ENCODE peak calls at places on chromosomes 13 and 19, in ten cellular contexts. E is Peyer's patch, D is vagina, S is IMR-90, B is neural crest cell, J is brain microvascular endothelial cell, M is astrocyte of the spinal cord, L is Calu3, V is nephron progenitor cell, U is ascending aorta. N is an unnamed sample.

GRCh38 chr13:46492946-46493345 is 60.0 kb upstream of the LRCH1 start:
- DNase-seq in E (no peak), D (no peak), S (peak), B (peak), J (peak), M (peak), L (peak), V (peak), U (no peak), N (no peak)

GRCh38 chr13:24207841-24208240 is 47.3 kb downstream of the SPATA13 start:
- DNase-seq in E (no peak), D (no peak), S (no peak), B (no peak), J (no peak), M (no peak), L (no peak), V (no peak), U (no peak), N (no peak)

GRCh38 chr19:49200238-49200862 is 42.8 kb downstream of the TRPM4 start:
- DNase-seq in E (peak), D (no peak), S (no peak), B (no peak), J (no peak), M (no peak), L (no peak), V (peak), U (no peak), N (no peak)

GRCh38 chr19:38769635-38770211 is 3.6 kb downstream of the LGALS7 start:
- DNase-seq in E (peak), D (no peak), S (peak), B (peak), J (peak), M (peak), L (no peak), V (peak), U (peak), N (peak)

GRCh38 chr13:49914947-49915346 is 21.2 kb downstream of the SPRYD7 start:
- DNase-seq in E (no peak), D (no peak), S (no peak), B (no peak), J (no peak), M (no peak), L (no peak), V (no peak), U (no peak), N (no peak)

GRCh38 chr13:81639984-81640582 is 1299.2 kb upstream of the SPRY2 start:
- DNase-seq in E (no peak), D (no peak), S (no peak), B (no peak), J (no peak), M (no peak), L (peak), V (peak), U (no peak), N (peak)

GRCh38 chr13:87344176-87344575 is 327.0 kb upstream of the SLITRK5 start:
- DNase-seq in E (no peak), D (no peak), S (no peak), B (no peak), J (no peak), M (peak), L (no peak), V (no peak), U (no peak), N (no peak)

GRCh38 chr13:47933688-47934011 is 67.4 kb downstream of the SUCLA2 start:
- DNase-seq in E (no peak), D (no peak), S (peak), B (no peak), J (peak), M (peak), L (no peak), V (no peak), U (no peak), N (no peak)

GRCh38 chr19:29107831-29108230 is 105.1 kb downstream of the UQCRFS1 start:
- DNase-seq in E (no peak), D (no peak), S (no peak), B (no peak), J (no peak), M (no peak), L (no peak), V (no peak), U (no peak), N (no peak)

GRCh38 chr19:55352040-55352439 is 2.5 kb downstream of the COX6B2 start:
- DNase-seq in E (no peak), D (no peak), S (no peak), B (no peak), J (no peak), M (no peak), L (peak), V (no peak), U (no peak), N (no peak)

GRCh38 chr19:35124098-35125060 is 8.8 kb downstream of the FXYD3 start:
- DNase-seq in E (peak), D (no peak), S (peak), B (no peak), J (peak), M (peak), L (peak), V (peak), U (peak), N (peak)

GRCh38 chr13:113005997-113006396 is 37.0 kb downstream of the MCF2L start:
- DNase-seq in E (no peak), D (no peak), S (no peak), B (no peak), J (no peak), M (no peak), L (no peak), V (no peak), U (no peak), N (no peak)

GRCh38 chr19:31533114-31533513 is 183.9 kb upstream of the TSHZ3 start:
- DNase-seq in E (no peak), D (no peak), S (no peak), B (no peak), J (no peak), M (no peak), L (no peak), V (no peak), U (no peak), N (no peak)

GRCh38 chr19:36528921-36529518 is 949 bp upstream of the ZNF260 start:
- DNase-seq in E (no peak), D (no peak), S (no peak), B (no peak), J (no peak), M (no peak), L (no peak), V (peak), U (no peak), N (peak)

GRCh38 chr19:7372810-7373209 is 24.1 kb downstream of the ARHGEF18 start:
- DNase-seq in E (peak), D (no peak), S (no peak), B (no peak), J (no peak), M (no peak), L (no peak), V (no peak), U (no peak), N (no peak)

GRCh38 chr19:9406798-9407352 is 28.5 kb downstream of the ZNF266 start:
- DNase-seq in E (peak), D (no peak), S (peak), B (no peak), J (peak), M (peak), L (no peak), V (no peak), U (peak), N (no peak)

GRCh38 chr13:104984296-104984818 is 1551.1 kb downstream of the EFNB2 start:
- DNase-seq in E (no peak), D (no peak), S (peak), B (no peak), J (peak), M (peak), L (no peak), V (no peak), U (no peak), N (no peak)

GRCh38 chr19:50264483-50265186 is 61.2 kb downstream of the MYH14 start:
- DNase-seq in E (no peak), D (no peak), S (no peak), B (no peak), J (no peak), M (no peak), L (no peak), V (no peak), U (no peak), N (no peak)

GRCh38 chr13:67184247-67184646 is 45.9 kb downstream of the PCDH9 start:
- DNase-seq in E (no peak), D (no peak), S (no peak), B (no peak), J (no peak), M (no peak), L (no peak), V (no peak), U (no peak), N (no peak)

GRCh38 chr13:76711515-76712182 is 174.6 kb downstream of the KCTD12 start:
- DNase-seq in E (no peak), D (no peak), S (peak), B (no peak), J (peak), M (peak), L (no peak), V (no peak), U (no peak), N (no peak)

GRCh38 chr19:29811125-29812079 is at the start of gene CCNE1:
- DNase-seq in E (peak), D (no peak), S (peak), B (peak), J (peak), M (peak), L (peak), V (peak), U (peak), N (peak)

GRCh38 chr19:51511353-51511752 is 9.8 kb upstream of the SIGLEC12 start:
- DNase-seq in E (no peak), D (no peak), S (no peak), B (no peak), J (no peak), M (no peak), L (no peak), V (no peak), U (no peak), N (peak)

GRCh38 chr13:53151692-53152421 is 123.2 kb downstream of the OLFM4 start:
- DNase-seq in E (no peak), D (no peak), S (peak), B (peak), J (peak), M (no peak), L (peak), V (peak), U (no peak), N (peak)

GRCh38 chr19:8253678-8254077 is 44.5 kb downstream of the CERS4 start:
- DNase-seq in E (no peak), D (no peak), S (peak), B (no peak), J (no peak), M (no peak), L (no peak), V (no peak), U (no peak), N (no peak)

GRCh38 chr13:102879793-102880499 is 34.1 kb downstream of the ERCC5 start:
- DNase-seq in E (no peak), D (no peak), S (no peak), B (no peak), J (no peak), M (no peak), L (no peak), V (no peak), U (no peak), N (peak)

GRCh38 chr13:111241006-111241755 is 79.3 kb upstream of the TEX29 start:
- DNase-seq in E (no peak), D (peak), S (no peak), B (no peak), J (no peak), M (no peak), L (no peak), V (no peak), U (no peak), N (no peak)

DNA sequence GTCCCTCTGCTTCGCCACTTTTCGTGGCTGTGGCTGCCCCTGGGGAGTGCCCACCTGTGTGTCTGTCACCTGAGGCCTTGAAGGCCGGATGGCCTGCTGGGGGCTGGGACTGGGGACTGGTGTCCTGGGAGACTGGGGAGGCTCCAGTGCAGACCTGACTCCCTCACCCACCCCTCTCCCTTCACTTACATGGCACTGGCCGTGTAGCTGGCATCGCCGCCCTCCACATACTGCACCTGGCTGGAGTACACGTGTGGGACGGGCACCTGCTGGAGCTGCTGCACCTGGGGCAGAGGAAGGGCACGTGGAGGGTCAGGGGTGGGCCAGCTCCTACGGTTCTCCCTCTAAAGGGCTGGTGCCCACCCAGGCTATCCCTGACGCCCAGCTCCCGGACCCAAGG is 25.5 kb downstream of the DCAF15 start:
- DNase-seq in E (no peak), D (no peak), S (no peak), B (no peak), J (no peak), M (no peak), L (no peak), V (no peak), U (no peak), N (no peak)
- TF ChIP-seq CTCF in E (no peak), D (no peak), S (no peak), B (no peak), J (no peak), M (no peak), L (no peak), V (no peak), U (no peak), N (no peak)

GRCh38 chr13:26112843-26113242 is 61.0 kb upstream of the SHISA2 start:
- DNase-seq in E (no peak), D (no peak), S (peak), B (no peak), J (peak), M (no peak), L (no peak), V (no peak), U (no peak), N (no peak)
- TF ChIP-seq CTCF in E (no peak), D (no peak), S (peak), B (peak), J (peak), M (peak), L (peak), V (peak), U (no peak), N (peak)

GRCh38 chr19:16074488-16075365 is 1.6 kb upstream of the TPM4 start:
- DNase-seq in E (no peak), D (no peak), S (no peak), B (no peak), J (no peak), M (no peak), L (no peak), V (no peak), U (peak), N (no peak)

GRCh38 chr19:16076958-16077611 is 790 bp downstream of the TPM4 start:
- DNase-seq in E (peak), D (no peak), S (no peak), B (no peak), J (no peak), M (no peak), L (no peak), V (peak), U (peak), N (peak)

GRCh38 chr19:16078311-16078758 is 2.0 kb downstream of the TPM4 start:
- DNase-seq in E (no peak), D (no peak), S (peak), B (no peak), J (no peak), M (no peak), L (no peak), V (no peak), U (peak), N (no peak)

GRCh38 chr19:16075430-16076153 is 703 bp upstream of the TPM4 start:
- DNase-seq in E (peak), D (no peak), S (no peak), B (no peak), J (no peak), M (no peak), L (no peak), V (no peak), U (peak), N (no peak)

GRCh38 chr19:16076154-16076957 is at the start of gene TPM4:
- DNase-seq in E (peak), D (no peak), S (peak), B (peak), J (peak), M (peak), L (no peak), V (peak), U (peak), N (peak)
- TF ChIP-seq CTCF in E (no peak), D (no peak), S (no peak), B (no peak), J (no peak), M (no peak), L (no peak), V (no peak), U (no peak), N (no peak)

GRCh38 chr19:47414469-47414868 is 4.9 kb downstream of the MEIS3 start:
- DNase-seq in E (no peak), D (no peak), S (no peak), B (no peak), J (no peak), M (no peak), L (peak), V (peak), U (no peak), N (peak)
- TF ChIP-seq CTCF in E (peak), D (no peak), S (no peak), B (no peak), J (no peak), M (peak), L (peak), V (no peak), U (no peak), N (no peak)

DNA sequence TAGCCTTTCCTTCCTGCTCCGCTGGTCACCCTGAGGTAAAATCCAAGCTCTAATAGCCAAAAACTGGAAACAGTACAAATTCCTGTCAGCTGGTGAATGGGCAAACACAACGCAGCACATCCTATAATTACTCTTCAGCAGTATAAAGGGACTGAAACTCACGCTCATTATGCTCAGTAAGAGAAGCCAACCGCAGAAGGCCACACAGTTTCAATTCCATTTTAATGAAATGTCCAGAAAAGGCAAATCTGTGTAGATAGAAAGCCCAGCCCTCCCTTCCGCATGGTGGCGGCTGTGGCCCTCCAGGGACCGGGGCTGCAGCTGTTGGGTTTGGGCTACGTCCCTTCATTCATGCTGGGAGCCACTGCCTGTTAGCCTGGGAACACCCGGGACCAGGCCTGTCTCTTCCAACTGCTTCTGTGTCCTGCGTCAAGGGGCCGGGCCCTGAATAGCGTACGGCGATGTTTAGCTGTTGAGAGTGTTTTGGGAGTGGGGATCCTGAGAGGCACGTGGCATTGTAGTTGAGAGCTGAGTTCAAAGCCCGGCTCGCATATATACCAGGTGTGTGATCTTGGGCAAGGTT is 23.5 kb downstream of the NKPD1 start:
- DNase-seq in E (no peak), D (no peak), S (no peak), B (no peak), J (no peak), M (peak), L (no peak), V (no peak), U (no peak), N (no peak)
- TF ChIP-seq CTCF in E (no peak), D (no peak), S (no peak), B (no peak), J (no peak), M (no peak), L (no peak), V (no peak), U (no peak), N (no peak)

GRCh38 chr13:25733061-25733491 is 318.7 kb downstream of the SHISA2 start:
- DNase-seq in E (no peak), D (no peak), S (no peak), B (no peak), J (peak), M (peak), L (no peak), V (no peak), U (no peak), N (no peak)
- TF ChIP-seq CTCF in E (no peak), D (no peak), S (no peak), B (no peak), J (no peak), M (no peak), L (no peak), V (no peak), U (no peak), N (no peak)